ENCODE peak calls at places on chromosomes 5 and 9, in five cellular contexts. S is esophagus squamous epithelium, D is AG04450, Q is astrocyte of the spinal cord, Z is IMR-90. U is an unnamed sample.
A peak's percentile ranks its signal among the peaks of the same experiment; 100 is the strongest.

GRCh38 chr5:425714-426113 is 17.3 kb upstream of the EXOC3 start:
- DNase-seq in S (no peak), D (no peak), Q (no peak), Z (no peak), U (peak; percentile 40)

GRCh38 chr9:137300607-137301085 is 1.4 kb downstream of the NRARP start:
- DNase-seq in S (no peak), D (no peak), Q (peak; percentile 32), Z (peak; percentile 20), U (no peak)

GRCh38 chr5:156934450-156935211 is 28.4 kb downstream of the TIMD4 start:
- DNase-seq in S (no peak), D (no peak), Q (no peak), Z (no peak), U (peak; percentile 1)

GRCh38 chr9:104958756-104959155 is 30.8 kb upstream of the ABCA1 start:
- DNase-seq in S (no peak), D (no peak), Q (no peak), Z (no peak), U (no peak)

GRCh38 chr9:101126556-101126955 is 98.0 kb downstream of the PLPPR1 start:
- DNase-seq in S (no peak), D (no peak), Q (no peak), Z (no peak), U (no peak)

GRCh38 chr5:172264814-172265213 is 18.8 kb downstream of the UBTD2 start:
- DNase-seq in S (no peak), D (no peak), Q (no peak), Z (no peak), U (no peak)

GRCh38 chr5:156096259-156096658 is 230.7 kb upstream of the SGCD start:
- DNase-seq in S (no peak), D (no peak), Q (peak; percentile 1), Z (peak; percentile 42), U (peak; percentile 12)

GRCh38 chr9:125440411-125440810 is 178.8 kb downstream of the GAPVD1 start:
- DNase-seq in S (no peak), D (no peak), Q (no peak), Z (no peak), U (no peak)

GRCh38 chr9:115395511-115396021 is 277.6 kb upstream of the TNC start:
- DNase-seq in S (no peak), D (peak; percentile 20), Q (no peak), Z (peak; percentile 43), U (no peak)

GRCh38 chr9:115391166-115391825 is 273.3 kb upstream of the TNC start:
- DNase-seq in S (no peak), D (no peak), Q (no peak), Z (peak; percentile 28), U (peak; percentile 45)

GRCh38 chr9:115396071-115396529 is 278.1 kb upstream of the TNC start:
- DNase-seq in S (no peak), D (no peak), Q (peak; percentile 27), Z (peak; percentile 25), U (no peak)

GRCh38 chr9:115397591-115398312 is 279.8 kb upstream of the TNC start:
- DNase-seq in S (no peak), D (no peak), Q (no peak), Z (no peak), U (no peak)

GRCh38 chr9:115393976-115394775 is 276.2 kb upstream of the TNC start:
- DNase-seq in S (no peak), D (no peak), Q (peak; percentile 26), Z (no peak), U (peak; percentile 38)
- H3K4me3 ChIP-seq in S (no peak overlapping the region), D (no peak overlapping the region), Q (no peak overlapping the region), Z (no peak overlapping the region), U (no peak overlapping the region)

GRCh38 chr5:101012880-101013279 is 109.8 kb upstream of the ST8SIA4 start:
- DNase-seq in S (no peak), D (no peak), Q (no peak), Z (no peak), U (no peak)
- TF ChIP-seq CTCF in S (no peak), D (no peak), Q (peak; percentile 9), Z (no peak), U (no peak)

DNA sequence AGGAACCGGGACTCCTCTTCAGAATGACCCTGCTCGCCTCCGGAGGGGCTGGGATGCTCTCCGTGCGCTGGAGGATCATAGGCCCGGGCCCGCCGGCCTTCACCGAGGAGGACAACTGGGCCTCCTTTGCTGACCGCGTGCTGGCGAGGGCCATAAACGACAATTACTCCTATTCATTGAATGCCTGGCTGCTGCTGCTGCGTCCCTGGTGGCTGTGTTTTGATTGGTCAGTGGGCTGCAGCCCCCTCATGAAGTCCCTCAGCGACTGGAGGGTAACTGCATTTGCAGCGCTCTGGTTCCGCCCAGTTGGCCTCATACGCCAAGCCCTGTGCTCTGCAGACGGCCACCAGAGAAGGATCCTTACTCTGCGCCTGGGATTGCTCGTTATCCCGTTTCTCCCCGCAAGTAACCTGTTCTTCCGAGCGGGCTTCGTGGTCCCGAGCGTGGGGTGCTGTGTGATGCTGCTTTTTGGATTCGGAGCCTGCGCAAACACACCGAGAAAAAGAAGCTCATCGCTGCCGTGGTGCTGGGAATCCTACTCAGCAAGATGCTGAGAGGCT is 16.6 kb downstream of the OR2V1 start:
- DNase-seq in S (no peak), D (no peak), Q (no peak), Z (no peak), U (no peak)
- H3K4me3 ChIP-seq in S (no peak overlapping the region), D (peak overlapping the region; percentile 49), Q (no peak overlapping the region), Z (peak overlapping the region; percentile 40), U (peak overlapping the region; percentile 37)

DNA sequence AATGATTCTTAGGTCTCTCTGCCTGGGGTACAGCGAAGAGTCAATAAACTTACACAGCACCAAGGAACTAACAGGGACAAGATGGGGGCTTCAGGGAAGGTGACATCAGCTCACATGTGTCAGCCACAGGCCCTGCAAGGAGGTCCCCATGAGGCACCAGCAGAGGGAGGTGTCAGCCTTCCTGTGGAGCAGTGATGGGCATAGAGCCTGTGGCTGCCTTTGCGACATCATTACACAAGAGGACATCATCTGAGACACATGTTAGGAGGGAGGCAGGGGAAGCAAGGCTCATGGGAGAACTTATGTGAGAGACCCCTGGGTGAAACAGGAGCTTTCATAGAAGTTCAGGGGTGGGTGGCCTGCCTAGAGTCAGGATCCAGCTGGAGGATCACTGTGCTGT is 389.6 kb downstream of the SEMA5A start:
- DNase-seq in S (no peak), D (peak; percentile 30), Q (peak; percentile 44), Z (peak; percentile 83), U (peak; percentile 90)
- TF ChIP-seq CTCF in S (no peak), D (peak; percentile 52), Q (peak; percentile 50), Z (peak; percentile 73), U (peak; percentile 58)

GRCh38 chr5:148687427-148687826 is 33.1 kb upstream of the HTR4 start:
- DNase-seq in S (no peak), D (no peak), Q (peak; percentile 17), Z (peak; percentile 13), U (no peak)

GRCh38 chr5:148685520-148686134 is 31.3 kb upstream of the HTR4 start:
- DNase-seq in S (no peak), D (no peak), Q (no peak), Z (no peak), U (peak; percentile 4)

GRCh38 chr5:148687871-148688270 is 33.5 kb upstream of the HTR4 start:
- DNase-seq in S (no peak), D (no peak), Q (no peak), Z (no peak), U (no peak)

GRCh38 chr5:148690945-148691344 is 36.6 kb upstream of the HTR4 start:
- DNase-seq in S (no peak), D (no peak), Q (no peak), Z (no peak), U (no peak)

GRCh38 chr5:148688787-148689186 is 34.5 kb upstream of the HTR4 start:
- DNase-seq in S (no peak), D (no peak), Q (no peak), Z (no peak), U (no peak)
- H3K4me3 ChIP-seq in S (no peak overlapping the region), D (no peak overlapping the region), Q (no peak overlapping the region), Z (no peak overlapping the region), U (no peak overlapping the region)

GRCh38 chr5:132746592-132747063 is 598 bp upstream of the CCNI2 start:
- DNase-seq in S (no peak), D (no peak), Q (no peak), Z (no peak), U (peak; percentile 35)
- TF ChIP-seq CTCF in S (no peak), D (peak; percentile 24), Q (peak; percentile 41), Z (peak; percentile 13), U (peak; percentile 12)

U was measured in foreskin fibroblast.